ENCODE peak calls at places on chromosome 22, in five cellular contexts. One of them, this sample, is unnamed.

GRCh38 chr22:19641254-19641982 is 72.9 kb upstream of the SEPTIN5 start:
- DNase-seq in activated T-cell treated with anti-CD3 and anti-CD28 coated beads for 1 hour: no peak
- DNase-seq in T-helper 17 cell: no peak
- DNase-seq in hepatic stellate cell: no peak
- DNase-seq in stimulated activated CD4-positive, alpha-beta T cell treated with anti-CD3 and anti-CD28 coated beads, Interleukin-4, amount 100 ng/mL, for 1 hour: no peak
- DNase-seq in this sample: no peak

GRCh38 chr22:45612940-45613339 is 58.7 kb upstream of the ATXN10 start:
- DNase-seq in activated T-cell treated with anti-CD3 and anti-CD28 coated beads for 1 hour: no peak
- DNase-seq in T-helper 17 cell: no peak
- DNase-seq in hepatic stellate cell: no peak
- DNase-seq in stimulated activated CD4-positive, alpha-beta T cell treated with anti-CD3 and anti-CD28 coated beads, Interleukin-4, amount 100 ng/mL, for 1 hour: no peak
- DNase-seq in this sample: peak; percentile 65

GRCh38 chr22:38935023-38935422 is 22.4 kb upstream of the APOBEC3A start:
- DNase-seq in activated T-cell treated with anti-CD3 and anti-CD28 coated beads for 1 hour: no peak
- DNase-seq in T-helper 17 cell: no peak
- DNase-seq in hepatic stellate cell: no peak
- DNase-seq in stimulated activated CD4-positive, alpha-beta T cell treated with anti-CD3 and anti-CD28 coated beads, Interleukin-4, amount 100 ng/mL, for 1 hour: no peak
- DNase-seq in this sample: peak; percentile 96

GRCh38 chr22:42863349-42863911 is 6.4 kb upstream of the ARFGAP3 start:
- DNase-seq in activated T-cell treated with anti-CD3 and anti-CD28 coated beads for 1 hour: no peak
- DNase-seq in T-helper 17 cell: no peak
- DNase-seq in hepatic stellate cell: peak; percentile 64
- DNase-seq in stimulated activated CD4-positive, alpha-beta T cell treated with anti-CD3 and anti-CD28 coated beads, Interleukin-4, amount 100 ng/mL, for 1 hour: peak; percentile 6
- DNase-seq in this sample: no peak

GRCh38 chr22:49328076-49328475 is 499.6 kb downstream of the BRD1 start:
- DNase-seq in activated T-cell treated with anti-CD3 and anti-CD28 coated beads for 1 hour: no peak
- DNase-seq in T-helper 17 cell: no peak
- DNase-seq in hepatic stellate cell: no peak
- DNase-seq in stimulated activated CD4-positive, alpha-beta T cell treated with anti-CD3 and anti-CD28 coated beads, Interleukin-4, amount 100 ng/mL, for 1 hour: no peak
- DNase-seq in this sample: peak; percentile 16

GRCh38 chr22:50726643-50727340 is 11.2 kb upstream of the ACR start:
- DNase-seq in activated T-cell treated with anti-CD3 and anti-CD28 coated beads for 1 hour: no peak
- DNase-seq in T-helper 17 cell: no peak
- DNase-seq in hepatic stellate cell: no peak
- DNase-seq in stimulated activated CD4-positive, alpha-beta T cell treated with anti-CD3 and anti-CD28 coated beads, Interleukin-4, amount 100 ng/mL, for 1 hour: no peak
- DNase-seq in this sample: no peak

GRCh38 chr22:37986371-37986770 is 2.0 kb upstream of the SOX10 start:
- DNase-seq in activated T-cell treated with anti-CD3 and anti-CD28 coated beads for 1 hour: no peak
- DNase-seq in T-helper 17 cell: no peak
- DNase-seq in hepatic stellate cell: no peak
- DNase-seq in stimulated activated CD4-positive, alpha-beta T cell treated with anti-CD3 and anti-CD28 coated beads, Interleukin-4, amount 100 ng/mL, for 1 hour: no peak
- DNase-seq in this sample: no peak

GRCh38 chr22:44266811-44267760 is 45.7 kb downstream of the SHISAL1 start:
- DNase-seq in activated T-cell treated with anti-CD3 and anti-CD28 coated beads for 1 hour: no peak
- DNase-seq in T-helper 17 cell: no peak
- DNase-seq in hepatic stellate cell: no peak
- DNase-seq in stimulated activated CD4-positive, alpha-beta T cell treated with anti-CD3 and anti-CD28 coated beads, Interleukin-4, amount 100 ng/mL, for 1 hour: no peak
- DNase-seq in this sample: no peak

GRCh38 chr22:23149743-23150238 is 4.5 kb downstream of the RAB36 start:
- DNase-seq in activated T-cell treated with anti-CD3 and anti-CD28 coated beads for 1 hour: no peak
- DNase-seq in T-helper 17 cell: no peak
- DNase-seq in hepatic stellate cell: no peak
- DNase-seq in stimulated activated CD4-positive, alpha-beta T cell treated with anti-CD3 and anti-CD28 coated beads, Interleukin-4, amount 100 ng/mL, for 1 hour: no peak
- DNase-seq in this sample: no peak

GRCh38 chr22:26479043-26479791 is 4.4 kb downstream of the HPS4 start:
- DNase-seq in activated T-cell treated with anti-CD3 and anti-CD28 coated beads for 1 hour: no peak
- DNase-seq in T-helper 17 cell: no peak
- DNase-seq in hepatic stellate cell: no peak
- DNase-seq in stimulated activated CD4-positive, alpha-beta T cell treated with anti-CD3 and anti-CD28 coated beads, Interleukin-4, amount 100 ng/mL, for 1 hour: no peak
- DNase-seq in this sample: no peak

GRCh38 chr22:23202812-23203451 is 22.6 kb downstream of the BCR start:
- DNase-seq in activated T-cell treated with anti-CD3 and anti-CD28 coated beads for 1 hour: no peak
- DNase-seq in T-helper 17 cell: no peak
- DNase-seq in hepatic stellate cell: no peak
- DNase-seq in stimulated activated CD4-positive, alpha-beta T cell treated with anti-CD3 and anti-CD28 coated beads, Interleukin-4, amount 100 ng/mL, for 1 hour: no peak
- DNase-seq in this sample: no peak

GRCh38 chr22:20637740-20638139 is 130.3 kb downstream of the MED15 start:
- DNase-seq in activated T-cell treated with anti-CD3 and anti-CD28 coated beads for 1 hour: no peak
- DNase-seq in T-helper 17 cell: no peak
- DNase-seq in hepatic stellate cell: no peak
- DNase-seq in stimulated activated CD4-positive, alpha-beta T cell treated with anti-CD3 and anti-CD28 coated beads, Interleukin-4, amount 100 ng/mL, for 1 hour: no peak
- DNase-seq in this sample: no peak

GRCh38 chr22:50114221-50114981 is 24.6 kb downstream of the MOV10L1 start:
- DNase-seq in activated T-cell treated with anti-CD3 and anti-CD28 coated beads for 1 hour: no peak
- DNase-seq in T-helper 17 cell: no peak
- DNase-seq in hepatic stellate cell: peak; percentile 85
- DNase-seq in stimulated activated CD4-positive, alpha-beta T cell treated with anti-CD3 and anti-CD28 coated beads, Interleukin-4, amount 100 ng/mL, for 1 hour: no peak
- DNase-seq in this sample: peak; percentile 71

GRCh38 chr22:37259540-37260029 is 15.5 kb upstream of the RAC2 start:
- DNase-seq in activated T-cell treated with anti-CD3 and anti-CD28 coated beads for 1 hour: no peak
- DNase-seq in T-helper 17 cell: no peak
- DNase-seq in hepatic stellate cell: peak; percentile 62
- DNase-seq in stimulated activated CD4-positive, alpha-beta T cell treated with anti-CD3 and anti-CD28 coated beads, Interleukin-4, amount 100 ng/mL, for 1 hour: peak; percentile 22
- DNase-seq in this sample: no peak

GRCh38 chr22:41288245-41288946 is 2.4 kb upstream of the RANGAP1 start:
- DNase-seq in activated T-cell treated with anti-CD3 and anti-CD28 coated beads for 1 hour: no peak
- DNase-seq in T-helper 17 cell: no peak
- DNase-seq in hepatic stellate cell: peak; percentile 79
- DNase-seq in stimulated activated CD4-positive, alpha-beta T cell treated with anti-CD3 and anti-CD28 coated beads, Interleukin-4, amount 100 ng/mL, for 1 hour: no peak
- DNase-seq in this sample: no peak

GRCh38 chr22:43542681-43543521 is 131.1 kb downstream of the MPPED1 start:
- DNase-seq in activated T-cell treated with anti-CD3 and anti-CD28 coated beads for 1 hour: no peak
- DNase-seq in T-helper 17 cell: no peak
- DNase-seq in hepatic stellate cell: no peak
- DNase-seq in stimulated activated CD4-positive, alpha-beta T cell treated with anti-CD3 and anti-CD28 coated beads, Interleukin-4, amount 100 ng/mL, for 1 hour: no peak
- DNase-seq in this sample: no peak

GRCh38 chr22:43618517-43618916 is 193.6 kb downstream of the EFCAB6 start:
- DNase-seq in activated T-cell treated with anti-CD3 and anti-CD28 coated beads for 1 hour: no peak
- DNase-seq in T-helper 17 cell: no peak
- DNase-seq in hepatic stellate cell: no peak
- DNase-seq in stimulated activated CD4-positive, alpha-beta T cell treated with anti-CD3 and anti-CD28 coated beads, Interleukin-4, amount 100 ng/mL, for 1 hour: no peak
- DNase-seq in this sample: no peak

GRCh38 chr22:43854151-43854785 is 8.0 kb downstream of the SULT4A1 start:
- DNase-seq in activated T-cell treated with anti-CD3 and anti-CD28 coated beads for 1 hour: no peak
- DNase-seq in T-helper 17 cell: no peak
- DNase-seq in hepatic stellate cell: no peak
- DNase-seq in stimulated activated CD4-positive, alpha-beta T cell treated with anti-CD3 and anti-CD28 coated beads, Interleukin-4, amount 100 ng/mL, for 1 hour: no peak
- DNase-seq in this sample: no peak

GRCh38 chr22:26406118-26406517 is 22.9 kb upstream of the ASPHD2 start:
- DNase-seq in activated T-cell treated with anti-CD3 and anti-CD28 coated beads for 1 hour: no peak
- DNase-seq in T-helper 17 cell: no peak
- DNase-seq in hepatic stellate cell: peak; percentile 12
- DNase-seq in stimulated activated CD4-positive, alpha-beta T cell treated with anti-CD3 and anti-CD28 coated beads, Interleukin-4, amount 100 ng/mL, for 1 hour: no peak
- DNase-seq in this sample: no peak

GRCh38 chr22:49574861-49575702 is 252.6 kb downstream of the BRD1 start:
- DNase-seq in activated T-cell treated with anti-CD3 and anti-CD28 coated beads for 1 hour: no peak
- DNase-seq in T-helper 17 cell: no peak
- DNase-seq in hepatic stellate cell: no peak
- DNase-seq in stimulated activated CD4-positive, alpha-beta T cell treated with anti-CD3 and anti-CD28 coated beads, Interleukin-4, amount 100 ng/mL, for 1 hour: no peak
- DNase-seq in this sample: no peak

This sample was measured in upper lobe of left lung.